ENCODE peak calls at places on chromosome 19, in six cellular contexts. K is heart right ventricle; R is K562; N is cardiac fibroblast; P is hypothalamus; C is naive thymus-derived CD4-positive, alpha-beta T cell. Z is an unnamed sample.

GRCh38 chr19:12794196-12794921 is 3.1 kb downstream of the JUNB start:
- DNase-seq in K (no peak), P (no peak), R (peak), C (no peak), N (peak), Z (no peak)

GRCh38 chr19:48678201-48678600 is 5.4 kb upstream of the NTN5 start:
- DNase-seq in R (peak), K (no peak), N (no peak), C (no peak), P (no peak), Z (no peak)

GRCh38 chr19:29745253-29745652 is 30.2 kb upstream of the C19orf12 start:
- DNase-seq in P (no peak), N (no peak), C (no peak), R (peak), K (no peak), Z (no peak)

GRCh38 chr19:19308373-19308772 is 11.9 kb downstream of the SUGP1 start:
- DNase-seq in C (no peak), K (no peak), R (no peak), N (no peak), P (no peak), Z (no peak)

GRCh38 chr19:19778666-19779065 is 42.9 kb downstream of the ZNF506 start:
- DNase-seq in R (no peak), C (no peak), P (no peak), K (no peak), N (no peak), Z (no peak)

GRCh38 chr19:11027381-11027780 is 61.9 kb upstream of the LDLR start:
- DNase-seq in K (no peak), R (no peak), P (no peak), N (no peak), C (no peak), Z (no peak)

GRCh38 chr19:56069642-56070041 is 51.5 kb downstream of the ZNF787 start:
- DNase-seq in K (no peak), C (no peak), R (no peak), P (no peak), N (no peak), Z (no peak)

GRCh38 chr19:4059931-4060620 is 6.6 kb downstream of the ZBTB7A start:
- DNase-seq in K (peak), P (no peak), R (peak), N (peak), C (no peak), Z (peak)

GRCh38 chr19:21084343-21084742 is 2.3 kb downstream of the ZNF714 start:
- DNase-seq in C (no peak), P (no peak), K (no peak), R (peak), N (peak), Z (no peak)

GRCh38 chr19:3725640-3726310 is 17.6 kb downstream of the TJP3 start:
- DNase-seq in P (no peak), N (no peak), C (no peak), K (no peak), R (no peak), Z (no peak)

GRCh38 chr19:2274937-2275535 is 6.9 kb downstream of the PEAK3 start:
- DNase-seq in N (peak), K (peak), P (peak), R (peak), C (peak), Z (peak)

GRCh38 chr19:58498316-58499020 is 13.3 kb downstream of the SLC27A5 start:
- DNase-seq in N (no peak), K (no peak), P (no peak), C (no peak), R (peak), Z (no peak)